ENCODE peak calls at places on chromosome X, in five cellular contexts. J is T1000, C is psoas muscle, F is COR-L47, S is erythroblast. G is an unnamed sample.

GRCh38 chrX:114924846-114925245 is 92.6 kb downstream of the IL13RA2 start:
- DNase-seq in S (no peak), F (no peak), J (no peak), C (no peak), G (no peak)

GRCh38 chrX:65706041-65706828 is 38.8 kb downstream of the MSN start:
- DNase-seq in J (peak; percentile 59), F (no peak), S (no peak), C (peak; percentile 66), G (peak; percentile 30)

GRCh38 chrX:78375894-78376293 is 48.5 kb upstream of the CYSLTR1 start:
- DNase-seq in C (no peak), S (no peak), J (no peak), F (no peak), G (no peak)

GRCh38 chrX:54570332-54570731 is 40.3 kb downstream of the GNL3L start:
- DNase-seq in F (no peak), J (no peak), C (no peak), S (no peak), G (no peak)

GRCh38 chrX:69173906-69174305 is 8.7 kb upstream of the PJA1 start:
- DNase-seq in F (no peak), J (no peak), S (no peak), C (no peak), G (no peak)

GRCh38 chrX:11266329-11266830 is 26.8 kb upstream of the AMELX start:
- DNase-seq in S (no peak), J (no peak), F (no peak), C (no peak), G (no peak)

GRCh38 chrX:31572396-31572795 is 500.6 kb upstream of the FTHL17 start:
- DNase-seq in J (no peak), F (no peak), S (no peak), C (no peak), G (no peak)

GRCh38 chrX:23898412-23898959 is 9.3 kb downstream of the APOO start:
- DNase-seq in F (no peak), C (no peak), S (peak; percentile 17), J (no peak), G (no peak)

GRCh38 chrX:107716045-107716684 is 59.4 kb downstream of the TSC22D3 start:
- DNase-seq in C (peak; percentile 67), J (no peak), S (peak; percentile 24), F (no peak), G (peak; percentile 35)

GRCh38 chrX:47523297-47523696 is 37.7 kb upstream of the ARAF start:
- DNase-seq in S (peak; percentile 73), C (peak; percentile 92), F (peak; percentile 72), J (peak; percentile 63), G (peak; percentile 86)

GRCh38 chrX:66035667-66036066 is 4.2 kb downstream of the VSIG4 start:
- DNase-seq in C (no peak), F (no peak), S (no peak), J (no peak), G (no peak)

GRCh38 chrX:10615931-10616780 is 4.2 kb downstream of the MID1 start:
- DNase-seq in S (peak; percentile 34), C (no peak), F (peak; percentile 37), J (peak; percentile 2), G (peak; percentile 41)

GRCh38 chrX:49184294-49185061 is 1.7 kb downstream of the PRICKLE3 start:
- DNase-seq in S (peak; percentile 52), F (peak; percentile 86), J (peak; percentile 91), C (peak; percentile 94), G (no peak)

GRCh38 chrX:55107911-55108310 is 19.1 kb downstream of the PAGE2 start:
- DNase-seq in J (no peak), S (no peak), C (no peak), F (no peak), G (no peak)

GRCh38 chrX:109679820-109680219 is 53.2 kb downstream of the ACSL4 start:
- DNase-seq in C (no peak), S (no peak), J (no peak), F (no peak), G (no peak)

GRCh38 chrX:108261541-108262218 is 170.1 kb downstream of the ATG4A start:
- DNase-seq in C (no peak), F (no peak), S (no peak), J (no peak), G (no peak)

GRCh38 chrX:120308558-120308957 is 2.7 kb downstream of the TMEM255A start:
- DNase-seq in F (no peak), S (peak; percentile 18), J (no peak), C (no peak), G (no peak)

GRCh38 chrX:76253432-76253831 is 80.6 kb downstream of the PBDC1 start:
- DNase-seq in C (no peak), F (no peak), J (no peak), S (peak; percentile 26), G (peak; percentile 31)

GRCh38 chrX:66110112-66110511 is 53.9 kb upstream of the HEPH start:
- DNase-seq in S (peak; percentile 40), F (no peak), C (no peak), J (no peak), G (peak; percentile 10)

GRCh38 chrX:40622741-40623536 is at the start of gene MPC1L:
- DNase-seq in F (no peak), S (no peak), J (no peak), C (no peak), G (no peak)

GRCh38 chrX:405149-405548 is 18.4 kb upstream of the PPP2R3B start:
- DNase-seq in F (no peak), J (no peak), S (no peak), C (no peak), G (no peak)

GRCh38 chrX:116135277-116135676 is 35.3 kb upstream of the AGTR2 start:
- DNase-seq in S (no peak), F (no peak), C (no peak), J (no peak), G (no peak)

GRCh38 chrX:106177106-106177981 is 9.2 kb downstream of the PWWP3B start:
- DNase-seq in S (no peak), J (no peak), F (no peak), C (peak; percentile 82), G (no peak)

GRCh38 chrX:43940811-43941210 is 32.4 kb downstream of the NDP start:
- DNase-seq in F (no peak), J (no peak), S (no peak), C (no peak), G (no peak)

GRCh38 chrX:118807151-118808017 is 16.2 kb upstream of the ZCCHC12 start:
- DNase-seq in F (peak; percentile 20), J (peak; percentile 0), S (peak; percentile 23), C (peak; percentile 69), G (peak; percentile 43)

GRCh38 chrX:68402094-68402493 is 31.2 kb downstream of the OPHN1 start:
- DNase-seq in C (no peak), J (no peak), S (no peak), F (no peak), G (no peak)

GRCh38 chrX:29281078-29281742 is 694.0 kb downstream of the IL1RAPL1 start:
- DNase-seq in S (no peak), C (no peak), J (no peak), F (no peak), G (no peak)

GRCh38 chrX:40154229-40154852 is 56.6 kb upstream of the BCOR start:
- DNase-seq in J (no peak), C (peak; percentile 74), S (peak; percentile 60), F (peak; percentile 66), G (peak; percentile 20)

GRCh38 chrX:153642313-153642654 is 4.7 kb upstream of the DUSP9 start:
- DNase-seq in J (no peak), C (no peak), F (no peak), S (no peak), G (no peak)

GRCh38 chrX:20026278-20026677 is 35.4 kb upstream of the BCLAF3 start:
- DNase-seq in J (no peak), F (no peak), C (no peak), S (no peak), G (no peak)

GRCh38 chrX:108537005-108537404 is 97.4 kb downstream of the COL4A5 start:
- DNase-seq in C (no peak), S (peak; percentile 39), J (no peak), F (peak; percentile 15), G (peak; percentile 14)

GRCh38 chrX:134764202-134764785 is 106.0 kb upstream of the PLAC1 start:
- DNase-seq in J (no peak), S (peak; percentile 56), C (no peak), F (no peak), G (peak; percentile 31)

GRCh38 chrX:138858946-138859345 is 147.4 kb upstream of the FGF13 start:
- DNase-seq in F (no peak), S (no peak), J (no peak), C (no peak), G (no peak)

GRCh38 chrX:140766024-140766611 is 56.6 kb downstream of the LINC00632 start:
- DNase-seq in S (peak; percentile 11), J (peak; percentile 5), F (no peak), C (peak; percentile 51), G (peak; percentile 31)

GRCh38 chrX:46408553-46409407 is 136.4 kb downstream of the ZNF674 start:
- DNase-seq in S (peak; percentile 56), J (peak; percentile 24), F (peak; percentile 33), C (peak; percentile 83), G (peak; percentile 49)